ENCODE peak calls at places on chromosome 21, in five cellular contexts. Y, L, V, P and K are unnamed samples.

GRCh38 chr21:42818328-42818749 is 61.0 kb downstream of the WDR4 start:
- DNase-seq in V (no peak), P (peak; percentile 23), Y (peak; percentile 33), L (peak; percentile 74), K (no peak)

GRCh38 chr21:34545079-34545884 is 33.3 kb upstream of the KCNE1 start:
- DNase-seq in P (no peak), Y (peak; percentile 49), V (no peak), L (no peak), K (peak; percentile 41)

GRCh38 chr21:34511787-34512451 is at the start of gene KCNE1:
- DNase-seq in V (peak; percentile 93), L (peak; percentile 75), P (no peak), Y (no peak), K (no peak)

GRCh38 chr21:34189506-34189905 is 116.1 kb downstream of the MRPS6 start:
- DNase-seq in L (no peak), Y (no peak), V (peak; percentile 67), P (no peak), K (no peak)

GRCh38 chr21:18373631-18374030 is 30.0 kb downstream of the TMPRSS15 start:
- DNase-seq in P (no peak), L (no peak), V (no peak), Y (no peak), K (no peak)

GRCh38 chr21:35256468-35256988 is 207.4 kb upstream of the RUNX1 start:
- DNase-seq in P (peak; percentile 83), L (peak; percentile 84), V (no peak), Y (peak; percentile 74), K (peak; percentile 4)

GRCh38 chr21:44708866-44709425 is 2.4 kb downstream of the TSPEAR start:
- DNase-seq in Y (no peak), V (no peak), P (no peak), L (peak; percentile 60), K (no peak)

GRCh38 chr21:33828083-33828482 is 87.5 kb downstream of the ATP5PO start:
- DNase-seq in V (no peak), P (no peak), Y (no peak), L (no peak), K (no peak)

GRCh38 chr21:33313183-33313582 is 11.6 kb upstream of the IFNAR1 start:
- DNase-seq in P (no peak), L (no peak), V (no peak), Y (no peak), K (no peak)

GRCh38 chr21:20404915-20405314 is 593.3 kb upstream of the NCAM2 start:
- DNase-seq in V (no peak), L (no peak), Y (peak; percentile 13), P (no peak), K (no peak)

GRCh38 chr21:32256873-32257620 is 21.8 kb downstream of the MIS18A start:
- DNase-seq in Y (peak; percentile 21), P (peak; percentile 63), L (peak; percentile 92), V (no peak), K (no peak)

GRCh38 chr21:26811031-26811430 is 34.2 kb downstream of the ADAMTS1 start:
- DNase-seq in Y (no peak), P (no peak), V (no peak), L (no peak), K (no peak)

GRCh38 chr21:33748903-33749302 is 106.6 kb downstream of the ITSN1 start:
- DNase-seq in L (no peak), V (no peak), Y (no peak), P (no peak), K (no peak)

GRCh38 chr21:34640858-34641257 is 25.9 kb upstream of the RCAN1 start:
- DNase-seq in Y (no peak), P (no peak), V (no peak), L (no peak), K (no peak)

GRCh38 chr21:43757601-43758000 is 18.5 kb downstream of the CSTB start:
- DNase-seq in P (no peak), V (no peak), L (no peak), Y (no peak), K (no peak)

GRCh38 chr21:38626311-38626710 is 128.0 kb upstream of the ERG start:
- DNase-seq in L (no peak), Y (no peak), P (no peak), V (no peak), K (no peak)

GRCh38 chr21:28639742-28640141 is 352.9 kb downstream of the LTN1 start:
- DNase-seq in V (no peak), P (no peak), Y (no peak), L (no peak), K (no peak)

GRCh38 chr21:33843216-33843615 is 72.4 kb downstream of the ATP5PO start:
- DNase-seq in Y (no peak), V (no peak), L (no peak), P (no peak), K (no peak)

GRCh38 chr21:26513212-26513611 is 59.9 kb downstream of the CYYR1 start:
- DNase-seq in Y (no peak), P (no peak), L (no peak), V (no peak), K (no peak)

GRCh38 chr21:43864313-43864805 is 664 bp upstream of the AGPAT3 start:
- DNase-seq in Y (peak; percentile 37), L (no peak), V (peak; percentile 50), P (no peak), K (peak; percentile 34)

GRCh38 chr21:46295996-46296752 is 10.0 kb downstream of the YBEY start:
- DNase-seq in L (peak; percentile 91), Y (no peak), P (peak; percentile 92), V (no peak), K (peak; percentile 22)

GRCh38 chr21:45887788-45888187 is 93.8 kb upstream of the COL6A1 start:
- DNase-seq in V (no peak), L (no peak), Y (peak; percentile 73), P (peak; percentile 68), K (no peak)

GRCh38 chr21:28884481-28884880 is 108.2 kb downstream of the LTN1 start:
- DNase-seq in L (no peak), Y (no peak), P (no peak), V (no peak), K (no peak)

GRCh38 chr21:26506951-26507350 is 66.1 kb downstream of the CYYR1 start:
- DNase-seq in P (no peak), L (no peak), V (no peak), Y (no peak), K (no peak)

GRCh38 chr21:27476696-27477095 is 509.8 kb upstream of the ADAMTS5 start:
- DNase-seq in Y (no peak), L (no peak), V (no peak), P (no peak), K (no peak)

GRCh38 chr21:25855591-25855990 is 120.8 kb downstream of the GABPA start:
- DNase-seq in L (no peak), Y (no peak), V (no peak), P (no peak), K (no peak)

GRCh38 chr21:45977396-45977795 is 4.2 kb upstream of the COL6A1 start:
- DNase-seq in V (no peak), L (peak; percentile 67), P (peak; percentile 53), Y (no peak), K (no peak)

DNA sequence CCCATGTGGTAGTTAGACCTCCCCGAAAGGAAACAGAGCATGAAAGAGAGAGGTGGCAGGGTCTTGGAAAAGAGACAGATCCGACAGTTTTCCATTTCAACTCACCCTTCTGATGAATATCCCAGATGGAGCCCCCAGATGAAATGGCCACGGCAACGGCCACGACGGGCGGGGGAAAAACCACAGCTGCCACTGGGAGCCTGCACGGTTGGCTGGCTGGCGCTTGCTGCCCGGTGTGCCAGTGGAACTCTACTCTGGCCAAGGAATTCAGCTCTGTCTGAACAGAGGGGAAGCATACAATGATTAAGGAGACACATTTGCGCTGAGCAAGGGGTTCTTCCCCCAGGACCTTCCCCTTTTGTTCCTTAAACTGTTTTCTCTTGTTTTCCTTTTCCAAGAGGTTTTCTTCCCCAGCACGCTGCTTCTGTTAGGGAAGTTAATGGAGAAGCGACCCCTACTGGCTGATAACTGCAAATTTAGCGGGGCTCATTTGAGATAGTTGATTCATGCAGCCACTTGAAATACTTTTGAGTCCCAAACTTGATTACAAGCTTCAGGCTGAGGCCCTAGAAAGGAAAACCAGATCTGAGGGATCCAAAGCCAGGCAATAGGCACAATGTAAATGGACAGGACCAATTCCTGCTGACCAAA is 1122.5 kb downstream of the NCAM2 start:
- DNase-seq in Y (no peak), P (no peak), V (no peak), L (no peak), K (no peak)
- TF ChIP-seq CTCF in Y (peak; percentile 30), P (no peak), V (peak; percentile 10), L (no peak), K (peak; percentile 56)

DNA sequence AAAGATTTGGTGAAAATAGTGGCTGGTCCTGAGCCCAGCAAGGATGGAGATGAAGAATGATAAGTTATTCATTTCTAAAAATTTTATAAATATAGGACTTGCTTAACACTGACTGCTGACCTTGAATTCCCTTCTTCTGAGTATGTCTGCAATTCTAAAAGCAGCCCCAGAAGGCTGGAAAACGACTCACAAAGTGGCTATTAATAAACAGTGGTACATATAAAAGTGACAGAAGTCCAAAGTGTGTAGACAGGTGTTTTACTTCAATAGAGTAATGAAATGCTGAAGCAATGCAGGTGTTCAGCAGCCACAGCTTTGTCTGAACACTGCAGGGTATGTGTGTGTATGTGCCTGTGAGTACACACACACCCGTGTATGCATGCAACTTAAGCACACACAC is 219.0 kb upstream of the NRIP1 start:
- DNase-seq in V (no peak), L (no peak), P (no peak), Y (no peak), K (no peak)
- TF ChIP-seq CTCF in V (no peak), L (no peak), P (no peak), Y (no peak), K (no peak)

GRCh38 chr21:36433011-36433709 is 46.8 kb downstream of the CLDN14 start:
- DNase-seq in P (no peak), V (no peak), Y (no peak), L (no peak), K (no peak)

GRCh38 chr21:36428789-36429671 is 43.8 kb downstream of the CHAF1B start:
- DNase-seq in P (no peak), Y (no peak), V (no peak), L (no peak), K (no peak)

GRCh38 chr21:36431252-36431651 is 46.1 kb downstream of the CHAF1B start:
- DNase-seq in Y (no peak), P (no peak), L (no peak), V (no peak), K (no peak)

GRCh38 chr21:36429672-36430546 is 44.7 kb downstream of the CHAF1B start:
- DNase-seq in Y (peak; percentile 72), V (peak; percentile 60), L (peak; percentile 91), P (peak; percentile 72), K (no peak)

GRCh38 chr21:36430841-36431240 is 45.6 kb downstream of the CHAF1B start:
- DNase-seq in P (no peak), Y (no peak), L (no peak), V (no peak), K (no peak)
- TF ChIP-seq CTCF in P (no peak), Y (no peak), L (no peak), V (no peak), K (no peak)

GRCh38 chr21:31235671-31236450 is 108.2 kb downstream of the TIAM1 start:
- DNase-seq in Y (no peak), P (no peak), L (no peak), V (no peak), K (no peak)

GRCh38 chr21:31234936-31235335 is 109.1 kb downstream of the TIAM1 start:
- DNase-seq in V (no peak), Y (no peak), P (no peak), L (no peak), K (no peak)

GRCh38 chr21:31236528-31236927 is 107.5 kb downstream of the TIAM1 start:
- DNase-seq in V (no peak), Y (no peak), P (no peak), L (no peak), K (no peak)

GRCh38 chr21:31232344-31232743 is 111.7 kb downstream of the TIAM1 start:
- DNase-seq in L (no peak), Y (no peak), V (no peak), P (no peak), K (no peak)

GRCh38 chr21:31233711-31234110 is 110.3 kb downstream of the TIAM1 start:
- DNase-seq in L (no peak), Y (no peak), V (no peak), P (no peak), K (no peak)
- TF ChIP-seq CTCF in L (no peak), Y (no peak), V (no peak), P (no peak), K (no peak)